ENCODE peak calls at places on chromosomes 5 and 9, in eight cellular contexts. B, F, K, E, G, P, R and Z are unnamed samples.

GRCh38 chr5:75062925-75063531 is 10.7 kb upstream of the GCNT4 start:
- DNase-seq in B (no peak), F (no peak), K (no peak), E (no peak), G (no peak), P (no peak), R (no peak), Z (no peak)

GRCh38 chr9:127975376-127976315 is 5.1 kb downstream of the EEIG1 start:
- DNase-seq in B (no peak), F (no peak), K (no peak), E (no peak), G (no peak), P (no peak), R (no peak), Z (no peak)

GRCh38 chr9:115115924-115116323 is 2.0 kb downstream of the TNC start:
- DNase-seq in B (no peak), F (no peak), K (no peak), E (no peak), G (no peak), P (no peak), R (no peak), Z (no peak)

GRCh38 chr5:117999939-118000549 is 988.3 kb downstream of the DTWD2 start:
- DNase-seq in B (no peak), F (no peak), K (no peak), E (no peak), G (no peak), P (no peak), R (no peak), Z (no peak)

GRCh38 chr9:114004221-114004716 is 73.8 kb downstream of the AMBP start:
- DNase-seq in B (no peak), F (peak; percentile 40), K (peak; percentile 9), E (no peak), G (peak; percentile 7), P (no peak), R (no peak), Z (no peak)

GRCh38 chr5:31366941-31367340 is 165.0 kb downstream of the DROSHA start:
- DNase-seq in B (no peak), F (no peak), K (no peak), E (no peak), G (no peak), P (no peak), R (no peak), Z (no peak)

GRCh38 chr9:93307468-93308157 is 123.7 kb downstream of the WNK2 start:
- DNase-seq in B (no peak), F (no peak), K (no peak), E (no peak), G (no peak), P (no peak), R (no peak), Z (no peak)

GRCh38 chr5:65544473-65544872 is 18.5 kb downstream of the CENPK start:
- DNase-seq in B (no peak), F (no peak), K (no peak), E (no peak), G (no peak), P (no peak), R (no peak), Z (no peak)

GRCh38 chr9:133184971-133185370 is 21.3 kb upstream of the GBGT1 start:
- DNase-seq in B (no peak), F (peak; percentile 26), K (no peak), E (peak; percentile 77), G (peak; percentile 58), P (peak; percentile 32), R (peak; percentile 50), Z (peak; percentile 71)

GRCh38 chr5:102421647-102422046 is 77.2 kb downstream of the SLCO6A1 start:
- DNase-seq in B (no peak), F (no peak), K (no peak), E (no peak), G (no peak), P (no peak), R (peak; percentile 25), Z (no peak)

GRCh38 chr9:123657921-123658320 is 272.0 kb downstream of the DENND1A start:
- DNase-seq in B (no peak), F (no peak), K (no peak), E (no peak), G (no peak), P (no peak), R (no peak), Z (no peak)

GRCh38 chr9:16030513-16031185 is 477.8 kb downstream of the CCDC171 start:
- DNase-seq in B (no peak), F (no peak), K (no peak), E (peak; percentile 71), G (no peak), P (no peak), R (peak; percentile 79), Z (peak; percentile 97)

GRCh38 chr5:31516802-31517201 is 15.1 kb downstream of the DROSHA start:
- DNase-seq in B (no peak), F (no peak), K (no peak), E (no peak), G (no peak), P (no peak), R (no peak), Z (no peak)

GRCh38 chr5:132057498-132058255 is 2.8 kb upstream of the IL3 start:
- DNase-seq in B (no peak), F (no peak), K (no peak), E (no peak), G (no peak), P (no peak), R (no peak), Z (no peak)

GRCh38 chr9:138038244-138038671 is 160.7 kb downstream of the CACNA1B start:
- DNase-seq in B (no peak), F (no peak), K (no peak), E (no peak), G (no peak), P (no peak), R (no peak), Z (no peak)

GRCh38 chr9:132268725-132269352 is 85.9 kb downstream of the SETX start:
- DNase-seq in B (peak; percentile 69), F (peak; percentile 80), K (peak; percentile 80), E (peak; percentile 89), G (peak; percentile 48), P (peak; percentile 83), R (peak; percentile 21), Z (peak; percentile 28)

GRCh38 chr5:142816577-142816976 is 46.4 kb downstream of the ARHGAP26 start:
- DNase-seq in B (no peak), F (no peak), K (no peak), E (no peak), G (no peak), P (no peak), R (peak; percentile 51), Z (no peak)

GRCh38 chr9:127177682-127178265 is 55.3 kb upstream of the ANGPTL2 start:
- DNase-seq in B (no peak), F (no peak), K (peak; percentile 3), E (no peak), G (peak; percentile 6), P (no peak), R (no peak), Z (no peak)

GRCh38 chr9:132192728-132193127 is 30.9 kb downstream of the NTNG2 start:
- DNase-seq in B (no peak), F (no peak), K (no peak), E (no peak), G (no peak), P (peak; percentile 28), R (no peak), Z (no peak)

GRCh38 chr5:83523926-83524325 is 52.4 kb downstream of the VCAN start:
- DNase-seq in B (no peak), F (no peak), K (no peak), E (no peak), G (no peak), P (no peak), R (no peak), Z (no peak)

GRCh38 chr9:96075757-96076156 is 200.3 kb downstream of the ERCC6L2 start:
- DNase-seq in B (no peak), F (no peak), K (no peak), E (no peak), G (no peak), P (no peak), R (no peak), Z (no peak)

GRCh38 chr5:175700991-175701390 is 43.1 kb downstream of the HRH2 start:
- DNase-seq in B (no peak), F (no peak), K (peak; percentile 9), E (no peak), G (no peak), P (no peak), R (no peak), Z (no peak)
- TF ChIP-seq CTCF in B (peak; percentile 53), F (peak; percentile 50), K (no peak), E (peak; percentile 58), G (no peak), P (peak; percentile 31), R (peak; percentile 54), Z (peak; percentile 21)

DNA sequence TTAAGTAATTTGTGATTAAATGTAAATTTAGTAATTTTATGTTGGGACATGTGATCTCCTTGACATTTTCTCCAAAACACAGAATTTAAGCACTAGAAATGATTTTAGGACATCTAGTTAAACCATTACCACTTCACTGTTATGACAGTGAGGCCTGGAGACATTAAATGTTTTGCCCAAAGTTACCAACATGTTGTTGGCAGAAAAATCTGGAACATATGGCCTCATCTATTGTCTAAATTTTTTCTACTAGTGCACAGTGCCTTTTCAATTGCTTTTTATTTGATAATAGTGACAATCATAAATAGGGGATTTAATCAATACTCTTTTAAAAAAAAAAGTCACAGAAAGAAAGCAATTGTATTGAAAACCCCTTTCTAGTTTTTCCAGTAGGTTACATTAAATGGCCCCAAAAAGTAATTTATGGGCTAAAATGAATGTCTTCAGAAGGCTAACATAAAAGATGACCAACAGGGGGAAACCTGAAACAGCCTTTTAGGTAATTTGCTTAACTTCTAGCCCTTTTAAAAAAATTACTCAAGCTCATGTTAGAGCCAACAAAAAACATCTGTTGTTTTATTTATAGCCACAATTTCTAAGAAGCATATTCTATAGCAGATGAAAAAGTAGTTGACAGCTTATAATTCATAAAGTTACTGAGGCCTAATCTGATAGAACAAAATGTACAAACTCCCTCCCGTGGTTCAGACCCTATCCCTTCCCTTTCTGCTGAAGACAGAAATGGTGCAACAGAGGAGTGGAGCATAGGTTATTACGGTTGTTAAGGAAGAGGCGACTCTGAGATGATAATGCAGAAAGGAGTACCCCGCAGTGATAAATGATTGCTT is 45.8 kb downstream of the PIK3R1 start:
- DNase-seq in B (no peak), F (no peak), K (no peak), E (no peak), G (no peak), P (no peak), R (no peak), Z (no peak)
- TF ChIP-seq CTCF in B (no peak), F (no peak), K (no peak), E (no peak), G (no peak), P (no peak), R (no peak), Z (peak; percentile 15)

DNA sequence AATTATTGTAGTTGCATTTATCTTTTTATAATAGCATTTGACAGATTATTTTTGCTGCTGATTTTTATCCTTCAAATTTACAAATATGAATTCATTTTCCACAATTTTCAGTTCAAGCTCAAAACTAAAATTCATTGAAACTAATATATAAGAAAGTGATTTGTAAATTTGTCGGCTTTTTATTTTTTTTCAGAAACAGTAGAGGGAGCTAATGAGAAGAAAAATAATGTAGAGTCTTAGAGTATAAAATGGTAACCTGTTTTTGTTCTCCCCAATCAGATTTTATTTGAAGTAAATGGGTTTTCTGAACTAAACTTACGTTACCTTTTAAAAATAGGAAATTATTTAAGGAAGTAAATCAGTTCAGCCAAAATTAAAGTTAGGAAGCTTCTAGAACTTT is 19.2 kb downstream of the PRRC1 start:
- DNase-seq in B (no peak), F (no peak), K (no peak), E (no peak), G (no peak), P (no peak), R (no peak), Z (no peak)
- TF ChIP-seq CTCF in B (peak; percentile 30), F (peak; percentile 65), K (no peak), E (peak; percentile 31), G (no peak), P (peak; percentile 40), R (peak; percentile 58), Z (no peak)

GRCh38 chr5:58477760-58478159 is 13.5 kb upstream of the GAPT start:
- DNase-seq in B (no peak), F (no peak), K (no peak), E (no peak), G (no peak), P (no peak), R (no peak), Z (no peak)
- TF ChIP-seq CTCF in B (no peak), F (no peak), K (no peak), E (no peak), G (peak; percentile 21), P (no peak), R (peak; percentile 42), Z (peak; percentile 9)